ENCODE peak calls at places on chromosomes 16 and 17, in eight cellular contexts. H is H54, X is IMR-90, L is heart left ventricle, C is lower leg skin, A is breast epithelium, K is endothelial cell of umbilical vein, N is A549. D is an unnamed sample.
A peak's percentile ranks its signal among the peaks of the same experiment; 100 is the strongest.

GRCh38 chr16:22217890-22218730 is 12.0 kb downstream of the EEF2K start:
- DNase-seq in H (peak; percentile 48), X (no peak), L (peak; percentile 46), C (no peak), A (no peak), K (no peak), N (peak; percentile 45), D (peak; percentile 75)

GRCh38 chr17:58367462-58367861 is 15.5 kb upstream of the SUPT4H1 start:
- DNase-seq in H (no peak), X (no peak), L (no peak), C (no peak), A (no peak), K (no peak), N (no peak), D (peak; percentile 96)

GRCh38 chr17:81432873-81433451 is 37.7 kb downstream of the BAHCC1 start:
- DNase-seq in H (peak; percentile 32), X (no peak), L (no peak), C (no peak), A (no peak), K (no peak), N (peak; percentile 56), D (no peak)

GRCh38 chr17:8935194-8935593 is 30.3 kb downstream of the PIK3R5 start:
- DNase-seq in H (no peak), X (no peak), L (peak; percentile 29), C (no peak), A (no peak), K (no peak), N (peak; percentile 26), D (no peak)

GRCh38 chr16:52573365-52574104 is 26.6 kb upstream of the TOX3 start:
- DNase-seq in H (no peak), X (no peak), L (no peak), C (no peak), A (no peak), K (no peak), N (peak; percentile 84), D (no peak)

GRCh38 chr17:50586421-50587247 is 26.1 kb downstream of the CACNA1G start:
- DNase-seq in H (no peak), X (no peak), L (no peak), C (no peak), A (no peak), K (no peak), N (no peak), D (no peak)

GRCh38 chr17:68322630-68323029 is 31.3 kb downstream of the ARSG start:
- DNase-seq in H (no peak), X (no peak), L (no peak), C (no peak), A (no peak), K (no peak), N (no peak), D (no peak)

GRCh38 chr16:82043680-82044584 is 8.9 kb downstream of the HSD17B2 start:
- DNase-seq in H (peak; percentile 15), X (peak; percentile 75), L (no peak), C (no peak), A (no peak), K (no peak), N (no peak), D (no peak)

GRCh38 chr17:63675607-63676539 is 24.1 kb downstream of the LIMD2 start:
- DNase-seq in H (peak; percentile 82), X (peak; percentile 83), L (peak; percentile 82), C (no peak), A (peak; percentile 69), K (peak; percentile 99), N (peak; percentile 40), D (peak; percentile 86)

GRCh38 chr17:18905226-18905625 is 46.7 kb upstream of the SLC5A10 start:
- DNase-seq in H (no peak), X (no peak), L (no peak), C (no peak), A (no peak), K (no peak), N (no peak), D (no peak)

GRCh38 chr16:57194512-57194911 is 8.4 kb downstream of the RSPRY1 start:
- DNase-seq in H (peak; percentile 57), X (peak; percentile 94), L (no peak), C (no peak), A (no peak), K (peak; percentile 89), N (peak; percentile 87), D (no peak)

GRCh38 chr17:81250286-81251090 is 11.4 kb downstream of the NDUFAF8 start:
- DNase-seq in H (no peak), X (no peak), L (no peak), C (no peak), A (no peak), K (no peak), N (no peak), D (no peak)

GRCh38 chr16:31064882-31065461 is 9.1 kb downstream of the ZNF668 start:
- DNase-seq in H (peak; percentile 94), X (peak; percentile 97), L (peak; percentile 62), C (peak; percentile 90), A (no peak), K (peak; percentile 8), N (peak; percentile 74), D (no peak)

GRCh38 chr16:12627394-12627793 is 176.3 kb downstream of the CPPED1 start:
- DNase-seq in H (no peak), X (no peak), L (no peak), C (no peak), A (no peak), K (peak; percentile 13), N (no peak), D (no peak)

GRCh38 chr16:65509172-65509571 is 387.3 kb upstream of the CDH11 start:
- DNase-seq in H (no peak), X (no peak), L (no peak), C (no peak), A (no peak), K (no peak), N (no peak), D (no peak)

GRCh38 chr16:5186381-5186903 is 88.8 kb upstream of the EEF2KMT start:
- DNase-seq in H (no peak), X (no peak), L (no peak), C (no peak), A (no peak), K (no peak), N (no peak), D (no peak)

GRCh38 chr16:70686376-70687171 is 721 bp upstream of the MTSS2 start:
- DNase-seq in H (no peak), X (no peak), L (no peak), C (no peak), A (no peak), K (no peak), N (no peak), D (no peak)

GRCh38 chr16:1680361-1680760 is 2.3 kb downstream of the JPT2 start:
- DNase-seq in H (no peak), X (no peak), L (no peak), C (no peak), A (no peak), K (no peak), N (no peak), D (no peak)

GRCh38 chr16:1676661-1677060 is 1.4 kb upstream of the JPT2 start:
- DNase-seq in H (no peak), X (no peak), L (no peak), C (no peak), A (no peak), K (no peak), N (no peak), D (no peak)

GRCh38 chr16:1678500-1679098 is 520 bp downstream of the JPT2 start:
- DNase-seq in H (no peak), X (peak; percentile 24), L (peak; percentile 39), C (no peak), A (peak; percentile 59), K (peak; percentile 36), N (peak; percentile 76), D (peak; percentile 63)

GRCh38 chr16:1677339-1677738 is 740 bp upstream of the JPT2 start:
- DNase-seq in H (no peak), X (no peak), L (no peak), C (no peak), A (no peak), K (no peak), N (no peak), D (no peak)

GRCh38 chr16:1677942-1678499 is at the start of gene JPT2:
- DNase-seq in H (peak; percentile 95), X (peak; percentile 95), L (peak; percentile 98), C (peak; percentile 99), A (peak; percentile 97), K (peak; percentile 99), N (peak; percentile 99), D (peak; percentile 98)
- TF ChIP-seq POLR2A in H (peak; percentile 49), X (no peak), L (no peak), C (no peak), A (no peak), K (peak; percentile 48), N (peak; percentile 43), D (peak; percentile 56)

DNA sequence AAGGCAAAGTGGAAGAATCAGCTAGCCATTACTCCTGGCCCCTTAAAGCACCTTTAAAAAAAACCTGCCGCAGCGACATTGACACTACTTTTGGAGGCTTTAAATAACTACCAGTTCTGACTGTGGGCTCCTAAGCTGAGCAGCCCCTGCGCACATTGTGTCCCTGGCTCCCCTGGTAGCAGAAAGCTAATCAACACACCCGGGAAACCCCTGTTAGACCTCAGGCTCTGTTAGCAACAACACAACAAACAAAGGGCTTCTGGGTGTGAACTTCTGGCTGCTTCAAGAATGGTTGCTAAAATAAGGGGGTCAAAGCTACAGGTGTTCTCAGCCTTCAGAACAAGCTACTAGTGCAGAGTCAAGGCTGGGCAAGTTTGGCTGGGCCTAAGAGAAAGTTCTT is 83.6 kb downstream of the TMEM100 start:
- DNase-seq in H (no peak), X (no peak), L (no peak), C (no peak), A (no peak), K (no peak), N (no peak), D (no peak)
- TF ChIP-seq POLR2A in H (no peak), X (no peak), L (no peak), C (no peak), A (no peak), K (no peak), N (no peak), D (no peak)

DNA sequence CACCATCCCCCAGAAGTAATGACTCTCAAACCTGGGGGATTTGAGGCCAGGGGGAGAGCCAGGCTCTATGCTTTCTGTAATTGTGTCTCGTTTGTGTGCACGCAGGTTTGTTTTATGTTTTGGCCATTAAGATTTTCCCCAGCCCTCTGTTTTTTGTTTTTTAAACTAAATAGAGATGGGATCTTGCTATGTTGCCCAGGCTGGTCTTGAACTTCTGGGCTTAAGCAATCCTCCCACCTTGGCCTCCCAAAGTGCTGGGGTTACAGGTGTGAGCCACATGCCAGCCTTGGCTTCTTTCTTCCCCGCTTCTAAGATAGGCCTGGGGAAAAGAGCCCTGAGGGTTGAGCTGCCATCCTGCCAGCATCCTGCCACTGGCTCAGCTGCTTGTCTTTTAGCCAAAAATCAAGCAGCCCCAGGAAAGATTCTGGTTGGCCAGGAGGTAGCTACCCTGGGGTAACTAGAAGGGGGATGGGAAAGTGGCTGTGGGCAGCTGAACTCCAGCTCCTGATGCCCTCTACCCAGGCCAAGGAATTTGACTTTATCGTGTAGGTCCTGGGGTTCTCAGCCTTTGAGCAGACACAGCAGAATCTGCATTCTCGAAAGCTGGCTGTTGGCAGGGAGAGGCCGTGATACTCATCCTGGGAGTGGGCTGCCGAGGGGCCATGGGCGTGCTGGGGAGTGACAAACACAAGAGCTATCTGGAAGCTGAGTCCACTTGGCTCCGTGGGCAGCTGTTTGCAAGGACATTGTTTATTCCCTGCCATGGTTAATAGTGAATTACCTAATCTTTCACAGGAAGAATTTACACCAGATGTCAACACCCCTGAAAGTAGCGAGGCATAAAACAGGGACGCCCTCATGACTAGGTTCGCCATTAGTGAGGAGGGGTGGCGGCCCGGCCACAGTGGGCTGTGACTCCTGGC is 18.5 kb downstream of the KDM8 start:
- DNase-seq in H (no peak), X (peak; percentile 76), L (no peak), C (no peak), A (no peak), K (no peak), N (no peak), D (no peak)
- TF ChIP-seq POLR2A in H (no peak), X (no peak), L (no peak), C (no peak), A (no peak), K (no peak), N (no peak), D (no peak)

GRCh38 chr17:73813201-73813600 is 169.0 kb upstream of the SDK2 start:
- DNase-seq in H (no peak), X (no peak), L (no peak), C (no peak), A (no peak), K (no peak), N (no peak), D (no peak)
- TF ChIP-seq POLR2A in H (no peak), X (no peak), L (no peak), C (no peak), A (no peak), K (no peak), N (no peak), D (no peak)